ENCODE peak calls at places on chromosomes 4 and X, in six cellular contexts. X, E, G, Q, A and N are unnamed samples.

GRCh38 chr4:121189811-121190210 is 25.7 kb upstream of the TNIP3 start:
- DNase-seq in Q (no peak), X (no peak), A (peak; percentile 38), G (no peak), E (no peak), N (no peak)

GRCh38 chr4:20041838-20042237 is 209.9 kb upstream of the SLIT2 start:
- DNase-seq in E (no peak), G (no peak), Q (no peak), A (no peak), X (no peak), N (no peak)

GRCh38 chr4:140095694-140096482 is 58.1 kb downstream of the MAML3 start:
- DNase-seq in X (peak; percentile 99), Q (peak; percentile 62), G (peak; percentile 46), E (no peak), A (peak; percentile 62), N (no peak)

GRCh38 chr4:72302981-72303704 is 265.9 kb downstream of the ADAMTS3 start:
- DNase-seq in G (no peak), E (no peak), Q (peak; percentile 12), A (peak; percentile 27), X (peak; percentile 41), N (peak; percentile 19)

GRCh38 chrX:131792356-131792749 is 230.7 kb upstream of the STK26 start:
- DNase-seq in G (peak; percentile 91), Q (no peak), X (peak; percentile 87), A (peak; percentile 88), E (peak; percentile 93), N (no peak)

GRCh38 chr4:172654482-172654881 is 514.1 kb upstream of the GALNT7 start:
- DNase-seq in Q (no peak), G (no peak), E (no peak), X (no peak), A (no peak), N (peak; percentile 54)

GRCh38 chrX:24542756-24543155 is 77.7 kb downstream of the PDK3 start:
- DNase-seq in X (no peak), G (no peak), A (no peak), Q (no peak), E (no peak), N (no peak)

GRCh38 chrX:124805486-124805885 is 459.1 kb downstream of the SH2D1A start:
- DNase-seq in E (no peak), Q (no peak), G (no peak), X (no peak), A (no peak), N (no peak)

GRCh38 chr4:152997235-152997735 is 61.2 kb downstream of the FHDC1 start:
- DNase-seq in A (no peak), Q (no peak), G (no peak), E (no peak), X (no peak), N (no peak)

GRCh38 chr4:80963051-80963450 is 67.5 kb upstream of the BMP3 start:
- DNase-seq in E (no peak), X (peak; percentile 57), A (no peak), G (no peak), Q (no peak), N (no peak)

GRCh38 chrX:65451663-65452062 is 82.9 kb downstream of the LAS1L start:
- DNase-seq in A (no peak), E (no peak), Q (no peak), G (no peak), X (peak; percentile 52), N (peak; percentile 0)

GRCh38 chr4:127698789-127699200 is 31.4 kb upstream of the SLC25A31 start:
- DNase-seq in G (no peak), Q (no peak), A (no peak), E (no peak), X (peak; percentile 95), N (no peak)

GRCh38 chr4:73434311-73434710 is 1.7 kb upstream of the AFP start:
- DNase-seq in X (peak; percentile 16), A (no peak), E (no peak), Q (no peak), G (no peak), N (no peak)

GRCh38 chrX:108250654-108251579 is 159.3 kb downstream of the ATG4A start:
- DNase-seq in A (no peak), G (no peak), X (no peak), E (no peak), Q (no peak), N (no peak)

GRCh38 chr4:1356181-1356998 is 9.4 kb downstream of the UVSSA start:
- DNase-seq in E (no peak), Q (peak; percentile 16), G (no peak), A (peak; percentile 47), X (peak; percentile 52), N (no peak)

GRCh38 chr4:107719211-107719926 is 665 bp downstream of the PAPSS1 start:
- DNase-seq in A (no peak), Q (no peak), X (peak; percentile 47), G (peak; percentile 42), E (no peak), N (no peak)

GRCh38 chr4:89044147-89044900 is 12.7 kb downstream of the FAM13A start:
- DNase-seq in E (no peak), G (no peak), Q (no peak), A (no peak), X (no peak), N (no peak)

GRCh38 chrX:124836786-124837185 is 482.9 kb upstream of the TEX13C start:
- DNase-seq in A (no peak), E (no peak), X (no peak), G (no peak), Q (no peak), N (no peak)

GRCh38 chrX:132425744-132426318 is 63.0 kb downstream of the MBNL3 start:
- DNase-seq in E (no peak), X (no peak), Q (no peak), A (no peak), G (no peak), N (no peak)

GRCh38 chr4:83128235-83128929 is 13.9 kb upstream of the PLAC8 start:
- DNase-seq in X (peak; percentile 91), G (no peak), Q (no peak), A (no peak), E (no peak), N (no peak)

GRCh38 chr4:105440890-105441289 is 33.0 kb downstream of the PPA2 start:
- DNase-seq in G (no peak), A (no peak), X (no peak), Q (no peak), E (no peak), N (no peak)

GRCh38 chr4:19074061-19074460 is 1052.5 kb upstream of the LCORL start:
- DNase-seq in A (no peak), E (no peak), X (no peak), G (no peak), Q (no peak), N (no peak)

GRCh38 chr4:107035711-107036601 is at the start of gene DKK2:
- DNase-seq in E (peak; percentile 68), Q (no peak), A (no peak), X (peak; percentile 61), G (peak; percentile 29), N (no peak)

GRCh38 chr4:12889054-12889453 is 595.1 kb downstream of the RAB28 start:
- DNase-seq in G (no peak), A (no peak), Q (no peak), X (peak; percentile 9), E (no peak), N (no peak)

GRCh38 chr4:142615324-142615665 is 230.8 kb downstream of the INPP4B start:
- DNase-seq in G (no peak), E (no peak), X (peak; percentile 46), Q (no peak), A (no peak), N (no peak)

GRCh38 chr4:4533461-4534169 is 8.2 kb downstream of the STX18 start:
- DNase-seq in X (no peak), E (no peak), A (no peak), G (no peak), Q (no peak), N (no peak)

GRCh38 chrX:83588409-83588808 is 80.3 kb downstream of the POU3F4 start:
- DNase-seq in A (no peak), X (no peak), G (no peak), Q (no peak), E (no peak), N (no peak)

GRCh38 chr4:152085657-152086056 is 324.9 kb upstream of the GATB start:
- DNase-seq in A (no peak), Q (no peak), X (no peak), E (no peak), G (no peak), N (no peak)

GRCh38 chr4:126004936-126005335 is 690.2 kb downstream of the FAT4 start:
- DNase-seq in Q (no peak), G (no peak), A (no peak), X (peak; percentile 68), E (no peak), N (no peak)

GRCh38 chr4:91894006-91894405 is 409.8 kb upstream of the GRID2 start:
- DNase-seq in E (no peak), A (no peak), Q (no peak), X (no peak), G (no peak), N (no peak)

GRCh38 chr4:94350095-94350494 is 7.5 kb upstream of the HPGDS start:
- DNase-seq in X (no peak), G (no peak), E (no peak), Q (no peak), A (no peak), N (no peak)

GRCh38 chrX:82333575-82333974 is 1131.7 kb downstream of the SH3BGRL start:
- DNase-seq in G (no peak), Q (no peak), E (no peak), A (no peak), X (no peak), N (no peak)

GRCh38 chr4:122548452-122548851 is 72.4 kb downstream of the IL21 start:
- DNase-seq in E (no peak), A (no peak), X (peak; percentile 36), Q (no peak), G (no peak), N (no peak)

GRCh38 chr4:40719008-40719623 is 30.6 kb upstream of the NSUN7 start:
- DNase-seq in G (no peak), A (no peak), E (no peak), Q (no peak), X (peak; percentile 76), N (no peak)

GRCh38 chr4:144787365-144788263 is 141.7 kb downstream of the HHIP start:
- DNase-seq in Q (no peak), A (no peak), G (no peak), E (no peak), X (peak; percentile 50), N (peak; percentile 0)

GRCh38 chrX:23898412-23898959 is 9.3 kb downstream of the APOO start:
- DNase-seq in Q (no peak), A (no peak), G (no peak), X (peak; percentile 78), E (no peak), N (no peak)

GRCh38 chrX:150363561-150364346 is 637 bp downstream of the MAMLD1 start:
- DNase-seq in X (peak; percentile 45), Q (no peak), E (peak; percentile 82), G (no peak), A (peak; percentile 23), N (peak; percentile 16)

GRCh38 chrX:21166302-21166982 is 207.8 kb upstream of the CNKSR2 start:
- DNase-seq in A (no peak), X (peak; percentile 15), G (no peak), E (no peak), Q (no peak), N (no peak)